ENCODE peak calls at places on chromosome 17, in six cellular contexts. W, P, L, H, M and O are unnamed samples.

GRCh38 chr17:70968302-70968701 is 799.0 kb downstream of the KCNJ2 start:
- DNase-seq in W (no peak), L (no peak), H (no peak), M (no peak), P (no peak), O (no peak)

GRCh38 chr17:57806083-57806830 is 43.6 kb downstream of the MRPS23 start:
- DNase-seq in P (no peak), W (no peak), H (no peak), L (no peak), M (no peak), O (no peak)

GRCh38 chr17:28115046-28115445 is 72.6 kb downstream of the NLK start:
- DNase-seq in P (no peak), L (no peak), H (no peak), W (no peak), M (no peak), O (no peak)

GRCh38 chr17:15446036-15446435 is 21.4 kb downstream of the CDRT4 start:
- DNase-seq in W (no peak), P (no peak), L (no peak), M (no peak), H (no peak), O (no peak)

GRCh38 chr17:42421479-42422332 is 1.4 kb downstream of the CAVIN1 start:
- DNase-seq in M (peak), W (no peak), L (no peak), H (no peak), P (no peak), O (no peak)

GRCh38 chr17:74579910-74580309 is 12.2 kb downstream of the CD300LD start:
- DNase-seq in W (no peak), H (no peak), P (no peak), L (no peak), M (no peak), O (no peak)

GRCh38 chr17:71759422-71760060 is 361.3 kb upstream of the SOX9 start:
- DNase-seq in W (no peak), H (no peak), P (no peak), L (no peak), M (no peak), O (no peak)

GRCh38 chr17:44628234-44629188 is 27.8 kb upstream of the MEIOC start:
- DNase-seq in M (no peak), H (peak), W (peak), L (peak), P (no peak), O (no peak)

GRCh38 chr17:10126554-10127493 is 71.6 kb downstream of the GAS7 start:
- DNase-seq in W (no peak), H (no peak), L (no peak), P (no peak), M (peak), O (no peak)

GRCh38 chr17:15091825-15092224 is 173.3 kb downstream of the PMP22 start:
- DNase-seq in L (no peak), H (no peak), P (peak), M (no peak), W (no peak), O (no peak)

GRCh38 chr17:79810138-79811027 is 13.5 kb upstream of the CBX8 start:
- DNase-seq in W (no peak), P (peak), M (peak), L (peak), H (no peak), O (no peak)

GRCh38 chr17:74532115-74532514 is 840 bp upstream of the CD300LB start:
- DNase-seq in L (no peak), P (no peak), W (peak), H (no peak), M (no peak), O (no peak)

GRCh38 chr17:72511874-72512273 is 391.1 kb downstream of the SOX9 start:
- DNase-seq in P (no peak), W (no peak), H (no peak), M (no peak), L (no peak), O (no peak)

GRCh38 chr17:48510761-48511604 is 19.8 kb downstream of the HOXB1 start:
- DNase-seq in M (no peak), W (no peak), P (no peak), H (peak), L (no peak), O (no peak)

GRCh38 chr17:70622382-70623260 is 453.3 kb downstream of the KCNJ2 start:
- DNase-seq in P (peak), L (no peak), H (no peak), W (peak), M (peak), O (no peak)

GRCh38 chr17:57834146-57834741 is 15.6 kb downstream of the MRPS23 start:
- DNase-seq in L (no peak), M (peak), P (no peak), W (peak), H (no peak), O (no peak)

GRCh38 chr17:81420769-81421462 is 25.7 kb downstream of the BAHCC1 start:
- DNase-seq in L (no peak), M (no peak), H (no peak), P (no peak), W (no peak), O (no peak)

GRCh38 chr17:56510554-56511342 is 82.8 kb upstream of the NOG start:
- DNase-seq in P (no peak), W (no peak), H (no peak), L (no peak), M (no peak), O (no peak)

GRCh38 chr17:78609198-78609597 is 32.0 kb upstream of the DNAH17 start:
- DNase-seq in W (no peak), P (no peak), L (no peak), H (no peak), M (peak), O (no peak)

GRCh38 chr17:4806770-4807533 is at the start of gene PLD2:
- DNase-seq in P (peak), M (peak), W (no peak), H (no peak), L (peak), O (no peak)

GRCh38 chr17:13024526-13025263 is 6.9 kb upstream of the ELAC2 start:
- DNase-seq in M (peak), L (peak), H (no peak), W (peak), P (no peak), O (peak)

GRCh38 chr17:11251561-11252107 is 10.6 kb downstream of the SHISA6 start:
- DNase-seq in P (no peak), H (no peak), L (no peak), W (no peak), M (no peak), O (no peak)

GRCh38 chr17:8060274-8060673 is 21.4 kb downstream of the ALOX15B start:
- DNase-seq in H (peak), L (peak), P (peak), M (peak), W (no peak), O (peak)

GRCh38 chr17:56893503-56893902 is 20.3 kb downstream of the TRIM25 start:
- DNase-seq in P (no peak), W (no peak), H (no peak), L (no peak), M (no peak), O (no peak)

GRCh38 chr17:6843241-6843890 is 11.8 kb upstream of the TEKT1 start:
- DNase-seq in H (no peak), L (peak), M (peak), P (peak), W (no peak), O (peak)

GRCh38 chr17:2029911-2030778 is at the start of gene DPH1:
- DNase-seq in W (peak), H (peak), M (peak), L (peak), P (peak), O (no peak)

GRCh38 chr17:64020068-64020766 is at the start of gene ICAM2:
- DNase-seq in P (no peak), L (no peak), H (peak), M (no peak), W (no peak), O (no peak)

GRCh38 chr17:40480501-40481003 is 20.9 kb downstream of the TNS4 start:
- DNase-seq in L (peak), M (no peak), H (peak), P (no peak), W (no peak), O (no peak)

GRCh38 chr17:11779906-11780305 is 181.6 kb downstream of the DNAH9 start:
- DNase-seq in M (no peak), L (no peak), W (no peak), H (no peak), P (no peak), O (no peak)

GRCh38 chr17:21199311-21199710 is 14.7 kb downstream of the TMEM11 start:
- DNase-seq in L (no peak), H (no peak), W (peak), M (no peak), P (no peak), O (no peak)

GRCh38 chr17:7838291-7839075 is 4.5 kb downstream of the KDM6B start:
- DNase-seq in H (no peak), P (no peak), M (peak), W (no peak), L (peak), O (no peak)

GRCh38 chr17:59311051-59311468 is 20.4 kb upstream of the YPEL2 start:
- DNase-seq in M (peak), H (peak), W (no peak), P (peak), L (peak), O (peak)

GRCh38 chr17:4276514-4276913 is 12.7 kb upstream of the ANKFY1 start:
- DNase-seq in L (no peak), H (no peak), P (no peak), M (no peak), W (no peak), O (no peak)

GRCh38 chr17:67221062-67221998 is 23.7 kb downstream of the HELZ start:
- DNase-seq in L (peak), H (no peak), W (no peak), M (peak), P (peak), O (no peak)

GRCh38 chr17:55699178-55699865 is 23.3 kb downstream of the TMEM100 start:
- DNase-seq in M (no peak), H (no peak), P (no peak), W (no peak), L (no peak), O (no peak)

GRCh38 chr17:82703935-82704865 is 5.7 kb upstream of the RAB40B start:
- DNase-seq in H (no peak), M (no peak), P (no peak), W (no peak), L (peak), O (no peak)

GRCh38 chr17:30376621-30377452 is 1.9 kb upstream of the CPD start:
- DNase-seq in W (no peak), M (no peak), L (peak), H (peak), P (no peak), O (no peak)

GRCh38 chr17:67359960-67360817 is 6.2 kb downstream of the PSMD12 start:
- DNase-seq in M (peak), P (peak), L (no peak), W (no peak), H (no peak), O (no peak)

GRCh38 chr17:6558276-6558675 is 1.9 kb upstream of the PITPNM3 start:
- DNase-seq in H (no peak), P (no peak), L (no peak), M (no peak), W (no peak), O (no peak)

GRCh38 chr17:49362723-49363117 is 670 bp upstream of the ZNF652 start:
- DNase-seq in M (no peak), L (no peak), P (no peak), H (no peak), W (no peak), O (no peak)

GRCh38 chr17:33200116-33200515 is 93.0 kb downstream of the ASIC2 start:
- DNase-seq in H (no peak), W (no peak), P (no peak), L (no peak), M (no peak), O (peak)
- TF ChIP-seq SIN3A in H (no peak), W (no peak), P (no peak), L (no peak), M (no peak), O (no peak)

GRCh38 chr17:46877466-46877865 is 26.1 kb downstream of the WNT9B start:
- DNase-seq in L (no peak), H (no peak), P (no peak), W (no peak), M (no peak), O (no peak)

GRCh38 chr17:46875849-46876352 is 24.5 kb downstream of the WNT9B start:
- DNase-seq in W (no peak), H (no peak), L (no peak), P (no peak), M (no peak), O (no peak)

GRCh38 chr17:46876353-46876887 is 25.0 kb downstream of the WNT9B start:
- DNase-seq in L (peak), H (no peak), P (peak), W (no peak), M (peak), O (no peak)

GRCh38 chr17:46878055-46878454 is 26.7 kb downstream of the WNT9B start:
- DNase-seq in P (no peak), H (no peak), L (no peak), M (no peak), W (no peak), O (no peak)

DNA sequence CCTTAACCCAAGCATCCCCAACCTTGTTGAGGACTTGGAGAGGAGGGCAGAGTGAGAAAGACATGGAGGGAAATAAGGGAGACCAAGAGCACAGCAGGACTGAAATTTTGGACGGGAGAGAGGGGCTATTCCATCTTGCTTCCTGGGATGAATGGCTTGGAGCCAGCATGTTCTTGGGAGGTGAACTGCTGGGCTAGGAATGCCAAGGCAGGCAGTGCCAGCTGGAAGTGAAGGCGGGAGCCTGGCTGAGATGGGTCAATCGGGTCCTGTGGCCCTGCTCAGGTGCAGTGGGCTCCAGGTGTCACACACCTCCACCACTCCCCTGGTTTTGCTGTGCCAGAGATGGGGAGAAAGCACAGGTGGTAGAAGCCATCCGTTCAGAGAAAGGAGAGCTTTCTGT is 25.5 kb downstream of the WNT9B start:
- DNase-seq in M (no peak), L (no peak), P (no peak), W (no peak), H (no peak), O (no peak)
- TF ChIP-seq SIN3A in M (no peak), L (no peak), P (no peak), W (no peak), H (no peak), O (no peak)

DNA sequence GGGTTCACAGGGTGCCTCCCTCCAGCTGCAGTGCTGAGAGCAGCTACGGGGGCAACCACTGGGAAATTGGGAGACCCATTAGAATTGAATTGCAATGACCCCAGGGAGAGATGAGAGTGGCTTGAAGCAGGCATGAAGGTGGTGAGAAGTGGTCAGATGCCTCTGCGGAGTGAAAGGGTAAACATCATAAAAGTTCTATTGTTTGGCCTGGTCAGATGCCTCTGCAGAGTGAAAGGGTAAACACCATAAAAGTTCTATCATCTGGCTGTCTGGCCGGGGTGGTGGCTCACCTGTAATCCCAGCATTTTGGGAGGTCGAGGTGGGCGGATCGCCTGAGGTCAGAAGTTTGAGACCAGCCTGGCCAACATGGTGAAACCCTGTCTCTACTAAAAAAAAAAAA is 53.5 kb downstream of the TNFRSF13B start:
- DNase-seq in H (no peak), L (no peak), P (no peak), M (no peak), W (no peak), O (no peak)
- TF ChIP-seq SIN3A in H (no peak), L (no peak), P (no peak), M (no peak), W (no peak), O (no peak)

GRCh38 chr17:61202564-61202963 is 197.1 kb upstream of the TBX2 start:
- DNase-seq in W (no peak), L (no peak), M (no peak), H (no peak), P (no peak), O (no peak)

GRCh38 chr17:61199431-61200348 is 200.0 kb upstream of the TBX2 start:
- DNase-seq in W (no peak), H (no peak), M (no peak), P (no peak), L (no peak), O (no peak)

GRCh38 chr17:61203765-61204164 is 195.9 kb upstream of the TBX2 start:
- DNase-seq in P (no peak), M (no peak), H (no peak), L (no peak), W (no peak), O (no peak)

GRCh38 chr17:61201211-61201610 is 198.4 kb upstream of the TBX2 start:
- DNase-seq in P (no peak), M (no peak), H (no peak), W (no peak), L (peak), O (peak)

GRCh38 chr17:61200349-61200735 is 199.3 kb upstream of the TBX2 start:
- DNase-seq in P (no peak), H (no peak), M (no peak), W (peak), L (no peak), O (no peak)
- TF ChIP-seq SIN3A in P (no peak), H (no peak), M (no peak), W (no peak), L (no peak), O (no peak)

DNA sequence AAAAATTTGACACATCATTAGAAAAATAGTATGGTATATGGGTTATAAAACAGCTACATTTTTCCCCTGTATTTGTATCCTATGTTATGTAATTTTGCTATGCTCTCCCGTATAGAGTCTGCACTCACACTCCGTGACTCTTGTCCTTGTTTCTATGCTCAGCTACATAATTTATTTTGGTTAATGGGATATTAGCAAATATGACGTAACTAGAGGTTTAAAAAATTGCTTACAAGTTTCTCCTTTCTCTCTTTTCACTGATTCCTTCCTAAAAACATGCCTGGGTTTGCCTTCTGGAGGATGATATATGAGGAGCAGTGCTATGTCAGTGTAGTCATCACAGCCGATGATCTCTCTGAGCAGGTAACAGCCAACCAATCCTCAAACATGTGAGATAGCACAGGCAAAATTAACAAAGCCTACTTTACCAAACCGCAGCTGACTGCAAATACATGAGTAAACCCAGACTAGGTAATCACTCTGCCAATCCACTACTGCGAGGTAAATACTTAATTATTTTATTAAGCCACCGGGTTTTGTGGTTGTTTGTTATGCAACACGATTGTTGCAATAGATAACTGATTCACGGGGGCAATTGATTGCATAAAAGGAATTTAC is 126.9 kb downstream of the KIF2B start:
- DNase-seq in P (no peak), H (no peak), L (no peak), M (no peak), W (no peak), O (no peak)
- TF ChIP-seq SIN3A in P (no peak), H (no peak), L (no peak), M (no peak), W (no peak), O (no peak)